ENCODE peak calls at places on chromosomes 12 and 14, in four cellular contexts. F, M, A and J are unnamed samples.

GRCh38 chr14:96574633-96575191 is 72.5 kb downstream of the PAPOLA start:
- DNase-seq in F (no peak), M (no peak), A (no peak), J (no peak)

GRCh38 chr12:67182551-67182950 is 86.6 kb upstream of the CAND1 start:
- DNase-seq in F (no peak), M (no peak), A (no peak), J (no peak)

GRCh38 chr12:132559652-132560420 is 50.5 kb downstream of the LRCOL1 start:
- DNase-seq in F (no peak), M (no peak), A (no peak), J (no peak)

GRCh38 chr12:90090929-90091651 is 382.5 kb upstream of the ATP2B1 start:
- DNase-seq in F (no peak), M (no peak), A (no peak), J (peak; percentile 71)

GRCh38 chr14:50770586-50770985 is 60.4 kb downstream of the NIN start:
- DNase-seq in F (no peak), M (no peak), A (no peak), J (no peak)

GRCh38 chr14:77523109-77523508 is 24.5 kb upstream of the ISM2 start:
- DNase-seq in F (no peak), M (no peak), A (no peak), J (no peak)

GRCh38 chr14:103858063-103858820 is 10.9 kb upstream of the PPP1R13B start:
- DNase-seq in F (peak; percentile 38), M (no peak), A (no peak), J (no peak)

GRCh38 chr12:12507121-12507520 is 55.5 kb downstream of the DUSP16 start:
- DNase-seq in F (no peak), M (no peak), A (no peak), J (no peak)

GRCh38 chr12:130192667-130193345 is 30.5 kb downstream of the FZD10 start:
- DNase-seq in F (no peak), M (no peak), A (no peak), J (no peak)

GRCh38 chr12:130765186-130765659 is 49.1 kb upstream of the RIMBP2 start:
- DNase-seq in F (no peak), M (no peak), A (no peak), J (no peak)

GRCh38 chr14:67469954-67470353 is 18.6 kb downstream of the TMEM229B start:
- DNase-seq in F (no peak), M (no peak), A (no peak), J (no peak)

GRCh38 chr14:50559990-50560928 is at the start of gene ATL1:
- DNase-seq in F (peak; percentile 82), M (peak; percentile 74), A (peak; percentile 94), J (peak; percentile 55)

GRCh38 chr12:74514098-74514872 is 23.4 kb upstream of the ATXN7L3B start:
- DNase-seq in F (no peak), M (no peak), A (no peak), J (no peak)

GRCh38 chr12:112841891-112842290 is 50.3 kb downstream of the RPH3A start:
- DNase-seq in F (no peak), M (no peak), A (peak; percentile 1), J (no peak)

GRCh38 chr12:63965936-63966602 is 121.6 kb downstream of the SRGAP1 start:
- DNase-seq in F (no peak), M (no peak), A (no peak), J (no peak)

GRCh38 chr12:26571539-26571938 is 261.5 kb downstream of the ITPR2 start:
- DNase-seq in F (no peak), M (no peak), A (no peak), J (no peak)

GRCh38 chr12:114812858-114813761 is 129.1 kb upstream of the TBX3 start:
- DNase-seq in F (no peak), M (peak; percentile 52), A (no peak), J (no peak)

GRCh38 chr14:96634481-96634880 is 132.3 kb downstream of the PAPOLA start:
- DNase-seq in F (no peak), M (no peak), A (peak; percentile 57), J (no peak)

GRCh38 chr14:101595349-101595748 is 34.1 kb downstream of the DIO3 start:
- DNase-seq in F (no peak), M (no peak), A (peak; percentile 72), J (no peak)

GRCh38 chr12:1791104-1791927 is 29.0 kb upstream of the LRTM2 start:
- DNase-seq in F (peak; percentile 61), M (no peak), A (peak; percentile 91), J (peak; percentile 64)

GRCh38 chr12:10405294-10405693 is 4.3 kb downstream of the KLRC4 start:
- DNase-seq in F (no peak), M (no peak), A (no peak), J (no peak)

GRCh38 chr12:32499048-32499447 is 99.7 kb downstream of the FGD4 start:
- DNase-seq in F (no peak), M (no peak), A (no peak), J (no peak)

GRCh38 chr14:89507926-89508460 is 91.0 kb upstream of the FOXN3 start:
- DNase-seq in F (no peak), M (no peak), A (no peak), J (no peak)

GRCh38 chr14:36941783-36942521 is 230.5 kb downstream of the SLC25A21 start:
- DNase-seq in F (peak; percentile 68), M (peak; percentile 12), A (peak; percentile 95), J (no peak)

GRCh38 chr12:26696613-26697092 is 136.3 kb downstream of the ITPR2 start:
- DNase-seq in F (no peak), M (no peak), A (no peak), J (no peak)

GRCh38 chr14:55129086-55129427 is at the start of gene LGALS3:
- DNase-seq in F (peak; percentile 90), M (peak; percentile 80), A (peak; percentile 96), J (peak; percentile 56)

GRCh38 chr14:99732436-99733220 is 48.5 kb downstream of the CYP46A1 start:
- DNase-seq in F (peak; percentile 43), M (peak; percentile 8), A (peak; percentile 83), J (peak; percentile 17)

GRCh38 chr14:28742171-28742846 is 24.3 kb upstream of the FOXG1 start:
- DNase-seq in F (no peak), M (no peak), A (no peak), J (no peak)

GRCh38 chr12:56163533-56164344 is 5.6 kb downstream of the MYL6 start:
- DNase-seq in F (no peak), M (no peak), A (no peak), J (no peak)

GRCh38 chr12:111780615-111781014 is 13.9 kb downstream of the ALDH2 start:
- DNase-seq in F (no peak), M (no peak), A (no peak), J (no peak)

GRCh38 chr12:19915392-19916192 is 452.7 kb upstream of the PDE3A start:
- DNase-seq in F (no peak), M (no peak), A (no peak), J (no peak)

GRCh38 chr14:74018029-74018703 is 922 bp downstream of the ENTPD5 start:
- DNase-seq in F (no peak), M (no peak), A (no peak), J (no peak)

GRCh38 chr14:103846569-103847438 is 571 bp downstream of the PPP1R13B start:
- DNase-seq in F (peak; percentile 67), M (peak; percentile 47), A (peak; percentile 88), J (no peak)

GRCh38 chr14:72443991-72444431 is 449.9 kb downstream of the DPF3 start:
- DNase-seq in F (no peak), M (no peak), A (no peak), J (no peak)

GRCh38 chr12:14756331-14757143 is 46.7 kb downstream of the WBP11 start:
- DNase-seq in F (peak; percentile 49), M (peak; percentile 28), A (no peak), J (no peak)

GRCh38 chr14:48537600-48537999 is 862.2 kb upstream of the MDGA2 start:
- DNase-seq in F (no peak), M (no peak), A (no peak), J (no peak)

DNA sequence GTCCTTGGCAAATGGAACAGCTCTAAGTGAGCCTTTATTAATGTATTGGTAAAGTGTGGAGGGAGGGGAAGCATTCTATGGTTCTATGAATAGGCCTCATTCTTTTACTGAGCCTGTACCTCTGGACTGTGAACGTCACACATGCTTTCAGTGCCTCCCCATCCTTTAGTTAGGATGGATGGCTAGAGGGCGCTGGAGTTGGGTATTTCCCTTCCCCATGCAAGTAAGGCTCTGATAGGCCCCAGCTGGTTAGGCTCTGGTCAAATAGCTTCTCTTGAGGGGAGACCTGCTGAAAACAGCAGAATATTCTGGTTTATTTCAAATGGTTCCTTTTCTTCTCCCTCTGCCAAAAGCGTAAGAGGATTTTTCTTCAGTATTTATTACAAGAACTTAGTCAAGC is 860.9 kb upstream of the MDGA2 start:
- DNase-seq in F (no peak), M (no peak), A (no peak), J (no peak)
- TF ChIP-seq CTCF in F (no peak), M (no peak), A (no peak), J (no peak)

GRCh38 chr12:121026274-121027045 is 10.2 kb upstream of the C12orf43 start:
- DNase-seq in F (peak; percentile 39), M (no peak), A (no peak), J (no peak)
- TF ChIP-seq CTCF in F (no peak), M (no peak), A (no peak), J (peak; percentile 14)

GRCh38 chr12:31021809-31022492 is 51.7 kb upstream of the DDX11 start:
- DNase-seq in F (no peak), M (no peak), A (no peak), J (no peak)
- TF ChIP-seq CTCF in F (no peak), M (no peak), A (no peak), J (no peak)

GRCh38 chr12:18589316-18589715 is 148.5 kb downstream of the PLCZ1 start:
- DNase-seq in F (no peak), M (no peak), A (no peak), J (no peak)
- TF ChIP-seq CTCF in F (no peak), M (no peak), A (no peak), J (no peak)

GRCh38 chr14:75727124-75727523 is 66.1 kb downstream of the TTLL5 start:
- DNase-seq in F (no peak), M (no peak), A (no peak), J (no peak)
- TF ChIP-seq CTCF in F (no peak), M (no peak), A (no peak), J (no peak)

DNA sequence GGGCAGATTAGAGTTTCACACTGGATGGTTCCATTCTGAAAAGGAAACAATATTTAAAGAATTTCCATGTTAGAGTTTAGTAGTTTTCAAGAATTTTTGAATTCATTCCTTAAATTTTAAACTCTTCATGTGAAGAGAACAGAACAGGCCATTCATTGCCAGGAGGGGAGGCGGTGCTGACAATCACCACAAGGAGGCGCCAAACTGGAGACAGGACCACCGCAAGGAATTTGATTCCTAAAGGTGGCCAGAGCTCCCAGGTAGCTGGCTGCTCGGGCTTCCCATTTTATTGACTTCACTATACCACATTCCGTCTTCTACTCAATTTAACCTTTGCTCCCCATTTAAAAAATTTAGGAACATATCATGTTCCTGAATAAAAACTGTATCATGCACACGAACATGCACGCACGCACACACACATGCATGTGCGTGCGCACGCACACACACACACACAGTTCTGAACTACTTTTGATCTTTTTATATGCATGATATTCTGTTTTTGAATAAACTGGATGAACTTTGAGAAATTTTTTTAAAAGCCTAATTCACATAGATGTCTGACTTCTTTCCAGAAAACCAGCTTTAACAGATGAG is 101.2 kb downstream of the NELL2 start:
- DNase-seq in F (no peak), M (no peak), A (no peak), J (no peak)
- TF ChIP-seq CTCF in F (peak; percentile 70), M (no peak), A (no peak), J (peak; percentile 76)

GRCh38 chr12:124558298-124558697 is 9.1 kb downstream of the NCOR2 start:
- DNase-seq in F (no peak), M (no peak), A (no peak), J (no peak)
- TF ChIP-seq CTCF in F (no peak), M (no peak), A (no peak), J (no peak)